ENCODE peak calls at places on chromosomes 16 and 17, in five cellular contexts. K is aorta, P is mammary epithelial cell, Y is ovary, Z is body of pancreas. M is an unnamed sample.
A peak's percentile ranks its signal among the peaks of the same experiment; 100 is the strongest.

GRCh38 chr16:69286941-69287713 is 24.0 kb upstream of the VPS4A start:
- DNase-seq in P (peak; percentile 31), Z (peak; percentile 63), K (peak; percentile 75), Y (peak; percentile 74), M (peak; percentile 60)

GRCh38 chr16:4064950-4065352 is 51.3 kb downstream of the ADCY9 start:
- DNase-seq in Y (no peak), K (no peak), Z (no peak), P (no peak), M (peak; percentile 52)

GRCh38 chr16:84212631-84213030 is 21.7 kb downstream of the ADAD2 start:
- DNase-seq in Y (no peak), K (no peak), P (no peak), Z (no peak), M (no peak)

GRCh38 chr17:42457107-42457787 is 1.4 kb upstream of the ATP6V0A1 start:
- DNase-seq in P (no peak), K (no peak), Z (no peak), Y (no peak), M (no peak)

GRCh38 chr17:75460295-75460694 is 3.9 kb downstream of the TMEM94 start:
- DNase-seq in P (no peak), Z (no peak), K (no peak), Y (no peak), M (no peak)

GRCh38 chr16:57017251-57017650 is 27.9 kb downstream of the NLRC5 start:
- DNase-seq in Z (no peak), P (no peak), K (no peak), Y (no peak), M (no peak)

GRCh38 chr16:23624092-23624491 is 17.0 kb downstream of the PALB2 start:
- DNase-seq in P (no peak), Y (no peak), Z (no peak), K (no peak), M (no peak)

GRCh38 chr17:9001539-9001938 is 19.8 kb upstream of the NTN1 start:
- DNase-seq in P (no peak), Y (no peak), Z (no peak), K (no peak), M (no peak)

GRCh38 chr16:78984887-78985464 is 615.6 kb downstream of the MAF start:
- DNase-seq in Z (no peak), K (no peak), P (no peak), Y (no peak), M (no peak)

GRCh38 chr17:9381068-9381467 is 194.6 kb downstream of the STX8 start:
- DNase-seq in Z (no peak), Y (no peak), K (no peak), P (no peak), M (no peak)

GRCh38 chr17:29949708-29950107 is 8.3 kb downstream of the EFCAB5 start:
- DNase-seq in K (no peak), P (no peak), Z (no peak), Y (no peak), M (no peak)

GRCh38 chr17:40559016-40559853 is 6.0 kb downstream of the CCR7 start:
- DNase-seq in P (no peak), K (peak; percentile 44), Y (peak; percentile 75), Z (no peak), M (peak; percentile 33)

GRCh38 chr16:69566437-69567030 is 768 bp downstream of the NFAT5 start:
- DNase-seq in Z (peak; percentile 57), K (peak; percentile 79), P (peak; percentile 60), Y (peak; percentile 73), M (no peak)

GRCh38 chr16:47712276-47713224 is 251.4 kb downstream of the PHKB start:
- DNase-seq in Z (no peak), Y (no peak), P (peak; percentile 31), K (no peak), M (no peak)

GRCh38 chr17:77535435-77535834 is 394.7 kb downstream of the SEC14L1 start:
- DNase-seq in P (no peak), Y (no peak), K (peak; percentile 67), Z (no peak), M (no peak)

GRCh38 chr16:49928176-49928892 is 72.4 kb upstream of the ZNF423 start:
- DNase-seq in P (no peak), K (no peak), Y (no peak), Z (no peak), M (no peak)

GRCh38 chr17:7927596-7927995 is 2.1 kb downstream of the KCNAB3 start:
- DNase-seq in P (no peak), Y (no peak), Z (no peak), K (no peak), M (no peak)

GRCh38 chr17:58231644-58232043 is 6.7 kb upstream of the LPO start:
- DNase-seq in Y (no peak), P (no peak), Z (no peak), K (no peak), M (no peak)

GRCh38 chr17:82956726-82957468 is 117.1 kb upstream of the ZNF750 start:
- DNase-seq in Z (peak; percentile 7), K (no peak), P (no peak), Y (peak; percentile 18), M (no peak)

GRCh38 chr16:15601212-15601879 is 41.6 kb downstream of the MARF1 start:
- DNase-seq in K (no peak), P (no peak), Y (no peak), Z (no peak), M (no peak)

GRCh38 chr16:1174477-1175357 is 21.8 kb downstream of the CACNA1H start:
- DNase-seq in Z (peak; percentile 66), P (no peak), K (no peak), Y (no peak), M (no peak)

GRCh38 chr17:61018938-61019337 is 341.3 kb downstream of the BCAS3 start:
- DNase-seq in Y (no peak), K (no peak), Z (no peak), P (no peak), M (no peak)

GRCh38 chr17:75996665-75997590 is 3.7 kb upstream of the CDK3 start:
- DNase-seq in Z (peak; percentile 55), K (peak; percentile 71), Y (no peak), P (peak; percentile 97), M (peak; percentile 15)

GRCh38 chr16:62256406-62256805 is 220.2 kb upstream of the CDH8 start:
- DNase-seq in P (peak; percentile 45), Y (no peak), K (no peak), Z (no peak), M (no peak)

GRCh38 chr17:6415616-6416015 is 19.3 kb downstream of the AIPL1 start:
- DNase-seq in Y (no peak), Z (no peak), K (no peak), P (no peak), M (no peak)

GRCh38 chr17:6421700-6422604 is 13.0 kb downstream of the AIPL1 start:
- DNase-seq in K (peak; percentile 86), P (peak; percentile 70), Y (peak; percentile 72), Z (peak; percentile 74), M (peak; percentile 60)

GRCh38 chr17:6423931-6424330 is 11.0 kb downstream of the AIPL1 start:
- DNase-seq in P (no peak), Z (no peak), K (no peak), Y (no peak), M (no peak)

GRCh38 chr17:6422654-6423241 is 12.2 kb downstream of the AIPL1 start:
- DNase-seq in K (no peak), Z (no peak), P (no peak), Y (no peak), M (no peak)

DNA sequence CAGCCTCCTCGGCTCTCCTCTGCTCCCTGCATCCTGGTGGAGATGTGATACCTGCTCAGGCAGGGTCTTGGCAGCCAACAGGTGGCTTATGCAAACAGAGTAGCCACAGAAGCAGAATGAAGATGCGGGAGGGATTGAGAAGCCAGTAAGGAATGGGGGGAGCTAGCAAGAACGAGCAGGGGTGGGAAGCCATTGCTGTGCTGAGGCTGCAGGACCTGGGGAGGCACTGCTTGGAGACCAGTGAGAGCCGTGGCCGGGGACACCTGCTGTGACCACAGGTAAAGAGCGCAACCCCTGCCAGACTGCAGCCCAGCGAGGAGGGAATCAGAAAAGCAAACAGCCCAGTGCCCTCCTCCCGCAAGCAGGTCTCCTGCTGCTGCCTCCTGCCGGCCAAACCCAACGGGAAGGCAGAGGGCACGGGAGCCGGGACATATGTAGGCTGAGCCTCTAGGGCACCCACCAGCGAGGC is 14.7 kb downstream of the AIPL1 start:
- DNase-seq in P (no peak), K (no peak), Z (peak; percentile 16), Y (no peak), M (no peak)
- H3K27me3 ChIP-seq in P (no peaks in the 10 kb centered on the region), K (no peaks in the 10 kb centered on the region), Z (no peaks in the 10 kb centered on the region), Y (no peaks in the 10 kb centered on the region), M (peaks cover 4% of the 10 kb centered on the region)

DNA sequence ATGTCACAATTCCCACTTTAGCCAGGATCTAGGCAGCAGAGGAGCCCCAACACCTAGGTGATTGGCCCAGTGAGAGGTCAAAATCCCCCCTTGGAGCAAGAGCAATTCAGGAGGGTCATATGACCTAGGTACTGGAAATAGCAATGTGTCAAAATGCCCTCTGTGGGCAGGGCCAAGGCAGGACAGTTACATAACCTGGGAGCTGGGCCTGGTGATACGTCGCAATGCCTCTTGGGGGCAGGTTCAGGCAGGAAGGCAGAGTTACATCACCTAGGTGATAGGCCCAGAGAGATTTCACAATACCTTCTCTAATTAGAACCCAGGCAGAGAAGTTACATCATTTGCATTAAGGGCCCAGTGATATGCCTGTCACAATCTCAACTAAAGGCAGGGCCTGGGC is 1906.3 kb downstream of the TP53TG3F start:
- DNase-seq in K (no peak), Z (no peak), P (peak; percentile 30), Y (no peak), M (no peak)
- H3K9me3 ChIP-seq in K (peaks cover 5% of the 10 kb centered on the region), Z (no peaks in the 10 kb centered on the region), P (no peaks in the 10 kb centered on the region), Y (no peaks in the 10 kb centered on the region), M (peaks cover 3% of the 10 kb centered on the region)

GRCh38 chr16:86303787-86304685 is 206.3 kb upstream of the FOXF1 start:
- DNase-seq in Y (no peak), K (no peak), P (no peak), Z (peak; percentile 27), M (no peak)

GRCh38 chr16:86298166-86299131 is 211.9 kb upstream of the FOXF1 start:
- DNase-seq in P (no peak), Y (no peak), K (no peak), Z (peak; percentile 8), M (no peak)

GRCh38 chr16:86299882-86300490 is 210.3 kb upstream of the FOXF1 start:
- DNase-seq in K (no peak), Z (no peak), Y (no peak), P (no peak), M (no peak)

GRCh38 chr16:86302710-86303109 is 207.6 kb upstream of the FOXF1 start:
- DNase-seq in P (no peak), Y (no peak), Z (no peak), K (no peak), M (no peak)

GRCh38 chr16:86300746-86301480 is 209.4 kb upstream of the FOXF1 start:
- DNase-seq in Z (no peak), K (no peak), P (no peak), Y (no peak), M (no peak)
- H3K27me3 ChIP-seq in Z (no peaks in the 10 kb centered on the region), K (peaks cover 4% of the 10 kb centered on the region), P (peaks cover 1% of the 10 kb centered on the region), Y (no peaks in the 10 kb centered on the region), M (no peaks in the 10 kb centered on the region)

DNA sequence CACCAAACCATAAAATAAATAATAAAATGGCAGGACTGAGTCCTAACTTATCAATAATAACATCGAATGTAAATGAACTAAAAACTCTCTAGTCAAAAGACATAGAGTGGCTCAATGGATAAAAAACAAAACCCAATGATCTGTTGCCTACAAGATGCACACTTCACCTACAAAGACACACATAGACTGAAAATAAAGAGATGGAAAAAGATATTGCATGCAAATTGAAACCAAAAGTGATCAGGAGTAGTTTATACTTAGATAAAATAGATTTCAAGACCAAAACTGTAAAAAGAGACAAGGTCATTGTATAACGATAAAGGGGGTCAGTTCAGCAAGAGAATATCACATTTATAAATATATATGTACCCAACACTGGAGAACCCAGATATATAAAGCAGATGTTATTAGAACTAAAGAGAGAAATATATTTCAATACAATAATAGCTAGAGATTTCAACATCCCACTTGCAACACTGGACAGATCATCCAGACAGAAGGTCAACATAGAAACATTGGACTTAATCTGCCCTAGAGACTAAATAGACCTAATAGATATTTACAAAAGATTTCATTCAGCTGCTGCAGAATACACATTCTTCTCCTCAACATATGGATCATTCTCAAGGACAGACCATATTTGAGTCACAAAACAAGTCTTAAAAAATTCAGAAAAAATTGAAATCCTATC is 29.8 kb downstream of the SLC47A2 start:
- DNase-seq in Y (no peak), P (no peak), K (no peak), Z (no peak), M (no peak)
- H3K9me3 ChIP-seq in Y (no peaks in the 10 kb centered on the region), P (no peaks in the 10 kb centered on the region), K (no peaks in the 10 kb centered on the region), Z (no peaks in the 10 kb centered on the region), M (no peaks in the 10 kb centered on the region)

M was measured in CD4-positive, alpha-beta memory T cell.